ENCODE peak calls at places on chromosome 16, in ten cellular contexts. K, Q, X, W, Z, R, N, L, F and H are unnamed samples.

GRCh38 chr16:47881574-47881973 is 274.2 kb downstream of the ABCC12 start:
- DNase-seq in F (no peak), Q (no peak), W (no peak), L (no peak), R (no peak), K (no peak), Z (no peak), X (peak), N (no peak), H (no peak)

GRCh38 chr16:89365044-89365467 is 125.3 kb downstream of the ANKRD11 start:
- DNase-seq in K (no peak), W (no peak), X (peak), Z (no peak), L (no peak), N (no peak), R (no peak), Q (no peak), F (peak), H (peak)

GRCh38 chr16:89094252-89094901 is 725 bp downstream of the ACSF3 start:
- DNase-seq in R (no peak), Q (no peak), K (no peak), X (peak), L (no peak), F (no peak), W (no peak), N (no peak), Z (peak), H (peak)

GRCh38 chr16:22320572-22321339 is 23.5 kb downstream of the POLR3E start:
- DNase-seq in F (no peak), N (no peak), K (no peak), X (no peak), Q (no peak), Z (no peak), L (no peak), W (no peak), R (no peak), H (no peak)

GRCh38 chr16:253833-254232 is 19.2 kb downstream of the FAM234A start:
- DNase-seq in K (no peak), F (no peak), N (no peak), Q (no peak), R (no peak), Z (no peak), L (no peak), W (no peak), X (no peak), H (no peak)

GRCh38 chr16:11848842-11849241 is 2.5 kb downstream of the RSL1D1 start:
- DNase-seq in K (no peak), Z (no peak), X (peak), N (no peak), W (no peak), L (no peak), R (no peak), F (peak), Q (no peak), H (no peak)

GRCh38 chr16:9849697-9850245 is 332.5 kb downstream of the GRIN2A start:
- DNase-seq in N (no peak), R (no peak), Q (no peak), K (no peak), F (no peak), Z (no peak), L (no peak), X (no peak), W (no peak), H (no peak)

GRCh38 chr16:10729649-10730048 is 14.0 kb upstream of the NUBP1 start:
- DNase-seq in Q (no peak), K (no peak), Z (no peak), X (peak), L (no peak), N (no peak), W (peak), F (peak), R (peak), H (peak)

GRCh38 chr16:20944861-20945390 is 44.4 kb downstream of the LYRM1 start:
- DNase-seq in Q (no peak), W (no peak), L (no peak), Z (peak), R (no peak), N (no peak), K (no peak), F (peak), X (peak), H (peak)

GRCh38 chr16:88427376-88427775 is 25.7 kb upstream of the ZFPM1 start:
- DNase-seq in X (no peak), L (no peak), K (no peak), F (no peak), N (no peak), Q (no peak), R (no peak), W (no peak), Z (no peak), H (no peak)

GRCh38 chr16:88907768-88908167 is 41.3 kb upstream of the PABPN1L start:
- DNase-seq in W (peak), F (peak), K (no peak), R (no peak), N (no peak), Q (no peak), L (no peak), Z (no peak), X (peak), H (peak)

GRCh38 chr16:1458977-1459341 is 14.6 kb upstream of the CCDC154 start:
- DNase-seq in X (no peak), K (no peak), Z (peak), Q (no peak), W (no peak), F (no peak), R (no peak), L (no peak), N (no peak), H (no peak)
- H3K4me3 ChIP-seq in X (no peak), K (no peak), Z (no peak), Q (no peak), W (no peak), F (no peak), R (no peak), L (no peak), N (no peak), H (no peak)

GRCh38 chr16:28180660-28181556 is 30.9 kb downstream of the XPO6 start:
- DNase-seq in Q (no peak), Z (no peak), R (no peak), F (peak), K (no peak), X (no peak), N (no peak), W (no peak), L (no peak), H (no peak)

GRCh38 chr16:28172331-28172730 is 39.4 kb downstream of the XPO6 start:
- DNase-seq in W (no peak), F (no peak), Z (no peak), R (no peak), Q (no peak), L (no peak), N (no peak), K (no peak), X (no peak), H (no peak)

GRCh38 chr16:28179354-28179753 is 32.4 kb downstream of the XPO6 start:
- DNase-seq in Z (no peak), K (no peak), W (no peak), L (no peak), R (no peak), X (no peak), N (no peak), F (no peak), Q (no peak), H (no peak)

GRCh38 chr16:28181557-28181914 is 30.2 kb downstream of the XPO6 start:
- DNase-seq in W (peak), F (peak), Z (no peak), R (peak), L (no peak), Q (no peak), X (peak), K (peak), N (no peak), H (peak)

GRCh38 chr16:28175715-28176114 is 36.0 kb downstream of the XPO6 start:
- DNase-seq in Z (no peak), N (no peak), F (no peak), X (no peak), W (no peak), L (no peak), Q (no peak), K (no peak), R (no peak), H (no peak)
- H3K27ac ChIP-seq in Z (no peak), N (no peak), F (no peak), X (no peak), W (no peak), L (no peak), Q (no peak), K (no peak), R (no peak), H (no peak)

DNA sequence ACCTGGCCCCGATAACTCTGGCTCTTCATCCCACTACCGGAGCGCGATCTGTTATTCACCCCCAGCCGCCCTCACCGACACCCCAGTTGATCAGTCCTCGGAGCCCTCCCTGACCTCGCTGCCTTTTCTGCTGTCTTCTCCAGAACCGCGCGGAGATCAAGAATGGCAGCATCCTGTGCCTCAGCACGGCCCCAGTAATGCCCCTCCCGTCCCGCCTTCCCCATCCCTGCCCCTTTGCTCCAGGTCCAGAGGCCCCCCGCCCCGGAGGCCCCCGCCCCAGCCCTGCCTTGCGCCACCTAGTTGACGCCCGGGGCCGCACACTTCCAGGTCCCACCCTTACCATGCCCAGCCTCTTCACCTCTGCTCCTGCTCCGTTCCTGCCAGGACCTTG is 872 bp downstream of the ELMO3 start:
- DNase-seq in R (no peak), X (no peak), W (no peak), Q (no peak), L (no peak), Z (no peak), K (no peak), N (no peak), F (no peak), H (no peak)
- H3K4me3 ChIP-seq in R (peak), X (peak), W (no peak), Q (no peak), L (no peak), Z (no peak), K (no peak), N (no peak), F (no peak), H (no peak)

DNA sequence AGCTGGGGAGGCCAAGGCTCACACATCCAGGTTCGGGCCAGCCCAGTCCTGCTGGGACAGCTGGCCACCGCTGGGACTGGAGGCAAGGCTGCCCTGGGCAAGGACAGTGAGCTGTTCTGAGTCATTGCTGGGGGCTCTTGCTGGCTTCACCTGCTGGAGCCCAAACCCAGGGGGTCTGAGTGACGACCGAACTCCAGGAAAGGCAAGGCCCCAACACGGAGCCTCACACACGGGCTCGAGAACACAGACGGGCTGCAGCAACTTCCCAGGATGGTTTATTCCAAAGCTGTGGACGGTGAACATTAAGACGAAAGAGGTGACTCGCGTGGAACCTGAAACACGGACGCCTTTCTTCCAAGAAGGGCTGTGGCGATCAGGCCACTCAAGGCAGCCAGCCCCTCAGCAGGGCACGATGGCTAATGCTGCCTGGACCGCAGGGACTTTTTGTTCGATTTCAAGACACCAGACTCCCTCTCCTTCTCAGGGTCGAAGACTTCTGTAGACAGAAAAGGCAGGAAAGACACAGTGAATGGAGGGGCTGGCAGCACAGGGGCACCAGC is 21.5 kb downstream of the KDM8 start:
- DNase-seq in X (no peak), R (no peak), W (no peak), N (no peak), L (no peak), Q (no peak), K (no peak), F (no peak), Z (no peak), H (no peak)
- H3K27ac ChIP-seq in X (no peak), R (no peak), W (no peak), N (no peak), L (no peak), Q (no peak), K (no peak), F (no peak), Z (no peak), H (no peak)

GRCh38 chr16:56547120-56547948 is 17.5 kb upstream of the MT4 start:
- DNase-seq in Z (peak), N (peak), X (peak), W (no peak), F (peak), R (no peak), L (no peak), Q (no peak), K (peak), H (peak)
- H3K4me3 ChIP-seq in Z (no peak), N (peak), X (peak), W (no peak), F (no peak), R (no peak), L (no peak), Q (no peak), K (no peak), H (no peak)

GRCh38 chr16:53052519-53053501 is at the start of gene CHD9NB:
- DNase-seq in Z (no peak), R (peak), F (peak), L (no peak), X (peak), N (no peak), W (peak), Q (no peak), K (peak), H (peak)
- H3K27ac ChIP-seq in Z (no peak), R (peak), F (no peak), L (peak), X (peak), N (no peak), W (peak), Q (peak), K (peak), H (no peak)

DNA sequence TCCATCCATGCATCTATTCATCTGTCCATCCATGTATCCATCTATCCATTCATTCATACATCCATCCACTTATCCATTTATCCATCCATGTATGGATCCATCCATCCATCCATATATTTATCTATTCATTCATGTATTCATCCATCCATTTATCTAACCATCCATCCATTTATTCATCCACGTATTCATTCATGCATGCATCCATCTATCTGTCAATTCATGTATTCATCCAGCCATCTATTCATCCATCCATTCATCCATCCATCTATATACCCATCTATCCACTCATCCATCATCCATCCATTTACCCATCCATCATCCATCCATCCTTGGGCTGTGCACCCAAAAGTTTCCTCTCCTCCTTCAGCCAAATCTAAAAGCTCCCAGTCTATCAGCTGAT is 43.4 kb downstream of the GDE1 start:
- DNase-seq in L (no peak), X (no peak), F (no peak), K (no peak), R (no peak), W (no peak), Z (no peak), N (no peak), Q (no peak), H (no peak)
- H3K4me3 ChIP-seq in L (no peak), X (no peak), F (no peak), K (no peak), R (no peak), W (no peak), Z (no peak), N (no peak), Q (no peak), H (no peak)

GRCh38 chr16:61564741-61565140 is 471.5 kb downstream of the CDH8 start:
- DNase-seq in L (no peak), K (no peak), W (no peak), X (no peak), Q (no peak), N (no peak), Z (no peak), F (no peak), R (no peak), H (no peak)
- H3K27ac ChIP-seq in L (no peak), K (no peak), W (no peak), X (no peak), Q (no peak), N (no peak), Z (no peak), F (no peak), R (no peak), H (no peak)